ENCODE peak calls at places on chromosome 17, in five cellular contexts. E is SHP77, D is NCI-H2029 treated with DMSO at 0.1 percent for 48 hours, A is NCI-H1048, C is choroid plexus epithelial cell. W is an unnamed sample.

GRCh38 chr17:50947844-50948514 is 81.8 kb upstream of the TOB1 start:
- DNase-seq in E (peak; percentile 33), D (peak; percentile 52), A (no peak), C (no peak), W (peak; percentile 68)

GRCh38 chr17:82153295-82153691 is 55.3 kb upstream of the FASN start:
- DNase-seq in E (no peak), D (no peak), A (no peak), C (no peak), W (no peak)

GRCh38 chr17:60248618-60249516 is 99.1 kb downstream of the CA4 start:
- DNase-seq in E (no peak), D (no peak), A (no peak), C (peak; percentile 51), W (no peak)

GRCh38 chr17:21072623-21073278 is 29.9 kb upstream of the USP22 start:
- DNase-seq in E (no peak), D (no peak), A (no peak), C (no peak), W (no peak)

GRCh38 chr17:79624658-79625478 is 14.0 kb upstream of the RBFOX3 start:
- DNase-seq in E (no peak), D (no peak), A (no peak), C (no peak), W (peak; percentile 70)

GRCh38 chr17:61504697-61505096 is 52.5 kb downstream of the TBX4 start:
- DNase-seq in E (no peak), D (no peak), A (no peak), C (peak; percentile 97), W (no peak)

GRCh38 chr17:73335591-73336503 is 24.0 kb upstream of the CDC42EP4 start:
- DNase-seq in E (peak; percentile 45), D (no peak), A (no peak), C (no peak), W (no peak)

GRCh38 chr17:73591278-73592078 is 52.8 kb downstream of the SDK2 start:
- DNase-seq in E (no peak), D (no peak), A (no peak), C (no peak), W (no peak)

GRCh38 chr17:81239714-81240555 is 817 bp downstream of the NDUFAF8 start:
- DNase-seq in E (no peak), D (no peak), A (no peak), C (peak; percentile 25), W (no peak)

GRCh38 chr17:9334536-9335446 is 240.8 kb downstream of the STX8 start:
- DNase-seq in E (no peak), D (no peak), A (no peak), C (no peak), W (no peak)

GRCh38 chr17:43360376-43360738 is 38.4 kb upstream of the ARL4D start:
- DNase-seq in E (peak; percentile 90), D (no peak), A (peak; percentile 46), C (peak; percentile 91), W (no peak)

GRCh38 chr17:28724500-28725165 is 1.4 kb downstream of the TLCD1 start:
- DNase-seq in E (no peak), D (no peak), A (no peak), C (no peak), W (no peak)

GRCh38 chr17:352421-353212 is at the start of gene RPH3AL:
- DNase-seq in E (peak; percentile 98), D (no peak), A (no peak), C (peak; percentile 42), W (no peak)

GRCh38 chr17:52648995-52649394 is 490.5 kb upstream of the CA10 start:
- DNase-seq in E (peak; percentile 78), D (peak; percentile 11), A (no peak), C (no peak), W (no peak)

GRCh38 chr17:28760987-28761562 is 17.3 kb downstream of the TRAF4 start:
- DNase-seq in E (no peak), D (peak; percentile 70), A (no peak), C (peak; percentile 74), W (no peak)

GRCh38 chr17:63096426-63096825 is 130.4 kb downstream of the TANC2 start:
- DNase-seq in E (no peak), D (no peak), A (no peak), C (no peak), W (no peak)

GRCh38 chr17:8123695-8124349 is at the start of gene HES7:
- DNase-seq in E (peak; percentile 62), D (no peak), A (no peak), C (no peak), W (no peak)

GRCh38 chr17:4329838-4330237 is 36.6 kb downstream of the UBE2G1 start:
- DNase-seq in E (no peak), D (no peak), A (no peak), C (peak; percentile 80), W (no peak)

GRCh38 chr17:18225562-18226283 is at the start of gene LLGL1:
- DNase-seq in E (no peak), D (no peak), A (no peak), C (peak; percentile 17), W (no peak)

GRCh38 chr17:34177642-34178041 is 77.4 kb upstream of the CCL2 start:
- DNase-seq in E (no peak), D (no peak), A (no peak), C (peak; percentile 44), W (no peak)

GRCh38 chr17:41492771-41493170 is 3.1 kb upstream of the KRT36 start:
- DNase-seq in E (no peak), D (no peak), A (no peak), C (peak; percentile 85), W (peak; percentile 22)

GRCh38 chr17:82414548-82415281 is 3.4 kb upstream of the HEXD start:
- DNase-seq in E (peak; percentile 79), D (no peak), A (peak; percentile 54), C (peak; percentile 76), W (no peak)

GRCh38 chr17:15777297-15777696 is 45.2 kb downstream of the TBC1D26 start:
- DNase-seq in E (no peak), D (no peak), A (no peak), C (no peak), W (no peak)

GRCh38 chr17:31495049-31495885 is 103.8 kb downstream of the RAB11FIP4 start:
- DNase-seq in E (peak; percentile 40), D (peak; percentile 68), A (no peak), C (no peak), W (no peak)